ENCODE peak calls at places on chromosomes 5 and 9, in five cellular contexts. A is foreskin fibroblast, G is activated B cell treated with CpG ODN at 0.5 μM for 24 hours, M is cardiac muscle cell, R is epithelial cell of esophagus. I is an unnamed sample.

GRCh38 chr5:96652769-96653455 is 9.3 kb upstream of the CAST start:
- DNase-seq in A (peak; percentile 64), R (peak; percentile 49), M (no peak), G (no peak), I (no peak)

GRCh38 chr5:123120197-123120596 is 31.2 kb downstream of the PRDM6 start:
- DNase-seq in A (no peak), G (no peak), M (no peak), R (no peak), I (no peak)

GRCh38 chr5:2670856-2671404 is 80.5 kb downstream of the IRX2 start:
- DNase-seq in G (no peak), M (no peak), A (no peak), R (no peak), I (no peak)

GRCh38 chr5:61816585-61817450 is 484.8 kb downstream of the ZSWIM6 start:
- DNase-seq in A (no peak), R (peak; percentile 46), G (no peak), M (no peak), I (no peak)

GRCh38 chr9:105299190-105299854 is 54.9 kb downstream of the SLC44A1 start:
- DNase-seq in R (peak; percentile 95), M (no peak), A (peak; percentile 95), G (no peak), I (no peak)

GRCh38 chr5:16502866-16503265 is 37.3 kb upstream of the ZNF622 start:
- DNase-seq in A (no peak), G (no peak), R (peak; percentile 54), M (no peak), I (no peak)

GRCh38 chr9:97412628-97413382 is 909 bp downstream of the TDRD7 start:
- DNase-seq in G (no peak), R (peak; percentile 4), M (no peak), A (peak; percentile 50), I (no peak)

GRCh38 chr5:160289721-160290120 is 22.6 kb downstream of the CCNJL start:
- DNase-seq in R (peak; percentile 84), M (no peak), A (no peak), G (no peak), I (no peak)

GRCh38 chr5:113514263-113514590 is 733 bp downstream of the YTHDC2 start:
- DNase-seq in M (peak; percentile 44), R (no peak), G (no peak), A (peak; percentile 49), I (no peak)

GRCh38 chr5:139236479-139236878 is 38.3 kb upstream of the SIL1 start:
- DNase-seq in G (no peak), M (no peak), R (no peak), A (no peak), I (no peak)

GRCh38 chr5:139243425-139243965 is 45.3 kb upstream of the SIL1 start:
- DNase-seq in R (no peak), M (no peak), A (peak; percentile 89), G (no peak), I (no peak)

GRCh38 chr5:139246394-139246793 is 47.1 kb upstream of the MATR3 start:
- DNase-seq in M (no peak), R (peak; percentile 49), A (peak; percentile 84), G (no peak), I (no peak)

GRCh38 chr5:139245637-139246335 is 47.6 kb upstream of the SIL1 start:
- DNase-seq in R (no peak), M (no peak), A (no peak), G (no peak), I (no peak)

DNA sequence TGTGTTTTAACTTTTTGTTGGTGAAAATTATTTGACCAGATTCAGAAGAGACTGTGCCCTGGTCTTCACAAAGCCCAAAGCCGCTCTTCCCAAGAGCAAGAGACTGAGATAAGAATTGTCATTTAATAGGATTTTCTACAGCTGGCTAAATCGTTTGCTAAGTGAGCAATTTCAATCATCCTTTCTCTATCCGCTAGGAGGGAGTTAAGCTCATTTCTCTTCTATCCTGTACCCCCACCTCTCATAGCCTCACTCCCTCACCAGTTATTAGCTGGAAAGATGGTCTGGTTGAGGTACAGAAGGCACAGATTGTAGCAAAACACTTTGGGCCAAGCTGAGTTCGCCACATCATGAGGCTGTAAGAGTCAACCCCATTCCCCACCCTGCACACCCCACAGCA is 43.0 kb upstream of the SIL1 start:
- DNase-seq in G (no peak), R (no peak), A (no peak), M (no peak), I (no peak)
- TF ChIP-seq CTCF in G (no peak), R (no peak), A (no peak), M (no peak), I (no peak)

GRCh38 chr9:127578952-127579853 is 32.9 kb upstream of the STXBP1 start:
- DNase-seq in R (peak; percentile 96), M (no peak), G (no peak), A (peak; percentile 100), I (peak; percentile 65)
- TF ChIP-seq CTCF in R (peak; percentile 25), M (peak; percentile 36), G (no peak), A (peak; percentile 42), I (no peak)

GRCh38 chr5:34929150-34929719 is at the start of gene DNAJC21:
- DNase-seq in A (peak; percentile 99), M (peak; percentile 98), G (peak; percentile 98), R (peak; percentile 98), I (peak; percentile 99)

GRCh38 chr5:34928267-34928666 is 1.1 kb upstream of the DNAJC21 start:
- DNase-seq in R (no peak), A (peak; percentile 2), G (no peak), M (no peak), I (no peak)

GRCh38 chr5:34930527-34930844 is 1.1 kb downstream of the DNAJC21 start:
- DNase-seq in G (no peak), R (peak; percentile 32), M (no peak), A (peak; percentile 77), I (no peak)

GRCh38 chr5:34930870-34931269 is 1.5 kb downstream of the DNAJC21 start:
- DNase-seq in R (no peak), M (no peak), G (no peak), A (no peak), I (no peak)

DNA sequence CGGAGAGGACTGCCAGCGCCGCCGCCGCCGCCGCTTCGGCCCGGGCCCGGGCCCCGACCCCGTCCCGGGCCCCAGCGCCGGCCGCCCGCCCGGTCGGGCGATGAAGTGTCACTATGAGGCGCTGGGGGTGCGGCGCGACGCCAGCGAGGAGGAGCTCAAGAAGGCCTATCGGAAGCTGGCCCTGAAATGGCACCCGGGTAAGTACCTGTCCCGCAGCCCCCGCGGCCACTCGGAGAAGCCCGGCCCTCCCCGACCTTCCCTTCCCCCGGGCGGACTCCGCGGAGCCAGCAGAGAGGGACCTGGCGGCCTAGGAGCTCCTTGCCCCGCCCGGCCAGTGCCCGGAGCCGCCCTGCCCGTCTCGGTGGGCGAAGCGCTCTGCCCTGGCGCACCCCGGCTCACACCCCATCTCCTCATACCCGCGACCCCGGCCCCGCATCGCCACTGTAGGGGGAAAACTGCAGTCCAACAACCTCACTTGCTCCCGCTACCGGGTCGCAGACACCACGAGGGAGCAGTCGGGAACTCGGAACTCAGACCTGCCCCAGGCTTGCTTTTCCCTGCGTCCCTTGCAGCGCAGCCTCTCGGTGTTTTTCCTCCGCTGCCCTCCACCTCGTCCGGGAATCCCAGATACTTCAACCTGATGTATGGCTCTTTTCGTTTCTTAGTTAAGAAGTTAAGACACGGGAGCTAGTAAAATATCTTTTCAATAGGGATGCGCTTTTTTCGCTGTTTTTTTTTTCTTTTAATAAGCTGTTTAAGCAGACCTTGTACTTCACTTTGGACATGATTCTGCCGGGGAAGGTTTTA is 564 bp downstream of the DNAJC21 start:
- DNase-seq in M (peak; percentile 94), G (peak; percentile 73), A (peak; percentile 92), R (peak; percentile 91), I (peak; percentile 78)
- TF ChIP-seq CTCF in M (no peak), G (no peak), A (no peak), R (no peak), I (no peak)

GRCh38 chr5:147393866-147394265 is 116.0 kb downstream of the DPYSL3 start:
- DNase-seq in R (no peak), G (no peak), M (no peak), A (no peak), I (peak; percentile 57)
- TF ChIP-seq CTCF in R (peak; percentile 3), G (no peak), M (peak; percentile 51), A (no peak), I (peak; percentile 50)

GRCh38 chr9:99694393-99694792 is 127.3 kb upstream of the NR4A3 start:
- DNase-seq in R (no peak), M (no peak), A (no peak), G (no peak), I (no peak)

GRCh38 chr9:99690573-99690972 is 131.1 kb upstream of the NR4A3 start:
- DNase-seq in G (no peak), A (no peak), R (no peak), M (no peak), I (peak; percentile 32)

GRCh38 chr9:99699386-99699785 is 122.3 kb upstream of the NR4A3 start:
- DNase-seq in G (no peak), A (no peak), R (no peak), M (no peak), I (no peak)

DNA sequence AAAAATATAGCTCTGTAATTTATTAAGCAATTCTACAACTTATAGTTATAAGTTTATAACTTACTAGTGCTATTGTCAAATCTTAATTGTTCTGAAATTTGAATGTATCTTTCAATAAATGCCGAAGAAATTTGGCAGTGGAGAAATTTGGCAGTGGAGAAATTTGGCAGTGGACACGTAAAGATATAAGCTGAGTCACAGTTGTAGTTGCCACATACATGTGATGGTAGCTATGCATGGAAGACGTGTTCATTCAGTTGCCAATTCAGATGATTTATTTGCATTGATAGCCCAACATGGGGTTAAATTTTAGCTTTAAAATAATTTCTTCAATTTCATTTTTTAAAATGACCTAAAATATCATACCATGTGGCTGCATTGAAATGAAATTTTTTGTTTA is 127.8 kb upstream of the NR4A3 start:
- DNase-seq in M (no peak), A (no peak), R (peak; percentile 17), G (no peak), I (no peak)
- TF ChIP-seq CTCF in M (no peak), A (no peak), R (no peak), G (no peak), I (no peak)

DNA sequence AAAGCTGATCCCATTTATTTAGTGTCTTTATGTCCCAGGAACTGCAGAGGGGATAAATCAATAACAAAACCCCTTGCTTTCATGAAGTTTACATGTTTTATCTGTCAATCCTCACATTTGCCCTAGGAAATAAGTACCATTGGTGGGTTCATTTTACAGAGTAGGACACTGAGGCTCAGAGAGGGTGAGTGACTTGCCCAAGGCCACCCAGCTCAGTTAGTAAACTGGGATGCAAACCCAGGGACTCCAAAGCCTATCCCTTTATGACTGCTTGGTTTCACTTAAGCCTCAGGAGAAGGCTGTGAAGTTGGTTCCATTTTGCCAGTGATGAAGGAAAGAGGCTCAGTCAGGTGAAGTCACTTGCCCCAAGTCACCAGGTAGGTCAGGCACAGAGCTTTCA is 51.9 kb downstream of the SMIM23 start:
- DNase-seq in R (no peak), G (no peak), A (no peak), M (no peak), I (no peak)
- TF ChIP-seq CTCF in R (no peak), G (no peak), A (no peak), M (no peak), I (no peak)